ENCODE peak calls at places on chromosomes 7 and 10, in six cellular contexts. One of them, this sample, is unnamed.

GRCh38 chr10:44390585-44391072 is 5.7 kb upstream of the CXCL12 start:
- DNase-seq in CD4-positive, CD25-positive, alpha-beta regulatory T cell: no peak
- DNase-seq in NAMALWA: no peak
- DNase-seq in fibroblast of mammary gland: no peak
- DNase-seq in stimulated activated CD4-positive, alpha-beta T cell treated with anti-CD3 and anti-CD28 coated beads, Interleukin-1b, Interleukin-23, amount 100 ng/mL, for 1 hour: no peak
- DNase-seq in pons: no peak
- DNase-seq in this sample: peak

GRCh38 chr7:111741811-111742240 is 179.5 kb upstream of the IMMP2L start:
- DNase-seq in CD4-positive, CD25-positive, alpha-beta regulatory T cell: peak
- DNase-seq in NAMALWA: peak
- DNase-seq in fibroblast of mammary gland: peak
- DNase-seq in stimulated activated CD4-positive, alpha-beta T cell treated with anti-CD3 and anti-CD28 coated beads, Interleukin-1b, Interleukin-23, amount 100 ng/mL, for 1 hour: no peak
- DNase-seq in pons: peak
- DNase-seq in this sample: peak

GRCh38 chr10:7738536-7739407 is 35.7 kb downstream of the ITIH2 start:
- DNase-seq in CD4-positive, CD25-positive, alpha-beta regulatory T cell: no peak
- DNase-seq in NAMALWA: no peak
- DNase-seq in fibroblast of mammary gland: no peak
- DNase-seq in stimulated activated CD4-positive, alpha-beta T cell treated with anti-CD3 and anti-CD28 coated beads, Interleukin-1b, Interleukin-23, amount 100 ng/mL, for 1 hour: no peak
- DNase-seq in pons: no peak
- DNase-seq in this sample: no peak

GRCh38 chr10:36717118-36717517 is 408.3 kb upstream of the ANKRD30A start:
- DNase-seq in CD4-positive, CD25-positive, alpha-beta regulatory T cell: no peak
- DNase-seq in NAMALWA: no peak
- DNase-seq in fibroblast of mammary gland: peak
- DNase-seq in stimulated activated CD4-positive, alpha-beta T cell treated with anti-CD3 and anti-CD28 coated beads, Interleukin-1b, Interleukin-23, amount 100 ng/mL, for 1 hour: no peak
- DNase-seq in pons: no peak
- DNase-seq in this sample: no peak

GRCh38 chr10:130635528-130635927 is 499.3 kb downstream of the GLRX3 start:
- DNase-seq in CD4-positive, CD25-positive, alpha-beta regulatory T cell: no peak
- DNase-seq in NAMALWA: no peak
- DNase-seq in fibroblast of mammary gland: no peak
- DNase-seq in stimulated activated CD4-positive, alpha-beta T cell treated with anti-CD3 and anti-CD28 coated beads, Interleukin-1b, Interleukin-23, amount 100 ng/mL, for 1 hour: no peak
- DNase-seq in pons: no peak
- DNase-seq in this sample: no peak

GRCh38 chr7:105594034-105594433 is 12.7 kb upstream of the EFCAB10 start:
- DNase-seq in CD4-positive, CD25-positive, alpha-beta regulatory T cell: no peak
- DNase-seq in NAMALWA: no peak
- DNase-seq in fibroblast of mammary gland: no peak
- DNase-seq in stimulated activated CD4-positive, alpha-beta T cell treated with anti-CD3 and anti-CD28 coated beads, Interleukin-1b, Interleukin-23, amount 100 ng/mL, for 1 hour: no peak
- DNase-seq in pons: peak
- DNase-seq in this sample: no peak

GRCh38 chr7:120842131-120842621 is 15.8 kb downstream of the TSPAN12 start:
- DNase-seq in CD4-positive, CD25-positive, alpha-beta regulatory T cell: no peak
- DNase-seq in NAMALWA: no peak
- DNase-seq in fibroblast of mammary gland: no peak
- DNase-seq in stimulated activated CD4-positive, alpha-beta T cell treated with anti-CD3 and anti-CD28 coated beads, Interleukin-1b, Interleukin-23, amount 100 ng/mL, for 1 hour: no peak
- DNase-seq in pons: no peak
- DNase-seq in this sample: peak

GRCh38 chr7:101867265-101867664 is 49.8 kb downstream of the CUX1 start:
- DNase-seq in CD4-positive, CD25-positive, alpha-beta regulatory T cell: no peak
- DNase-seq in NAMALWA: no peak
- DNase-seq in fibroblast of mammary gland: no peak
- DNase-seq in stimulated activated CD4-positive, alpha-beta T cell treated with anti-CD3 and anti-CD28 coated beads, Interleukin-1b, Interleukin-23, amount 100 ng/mL, for 1 hour: no peak
- DNase-seq in pons: no peak
- DNase-seq in this sample: no peak

GRCh38 chr7:135405969-135406368 is 103.9 kb downstream of the CNOT4 start:
- DNase-seq in CD4-positive, CD25-positive, alpha-beta regulatory T cell: no peak
- DNase-seq in NAMALWA: no peak
- DNase-seq in fibroblast of mammary gland: no peak
- DNase-seq in stimulated activated CD4-positive, alpha-beta T cell treated with anti-CD3 and anti-CD28 coated beads, Interleukin-1b, Interleukin-23, amount 100 ng/mL, for 1 hour: no peak
- DNase-seq in pons: no peak
- DNase-seq in this sample: no peak

GRCh38 chr7:40268836-40269235 is 134.0 kb downstream of the SUGCT start:
- DNase-seq in CD4-positive, CD25-positive, alpha-beta regulatory T cell: no peak
- DNase-seq in NAMALWA: no peak
- DNase-seq in fibroblast of mammary gland: no peak
- DNase-seq in stimulated activated CD4-positive, alpha-beta T cell treated with anti-CD3 and anti-CD28 coated beads, Interleukin-1b, Interleukin-23, amount 100 ng/mL, for 1 hour: no peak
- DNase-seq in pons: peak
- DNase-seq in this sample: no peak

GRCh38 chr10:111123883-111124282 is 47.1 kb downstream of the ADRA2A start:
- DNase-seq in CD4-positive, CD25-positive, alpha-beta regulatory T cell: no peak
- DNase-seq in NAMALWA: no peak
- DNase-seq in fibroblast of mammary gland: no peak
- DNase-seq in stimulated activated CD4-positive, alpha-beta T cell treated with anti-CD3 and anti-CD28 coated beads, Interleukin-1b, Interleukin-23, amount 100 ng/mL, for 1 hour: no peak
- DNase-seq in pons: no peak
- DNase-seq in this sample: no peak

GRCh38 chr7:138935438-138936079 is 45.6 kb downstream of the KIAA1549 start:
- DNase-seq in CD4-positive, CD25-positive, alpha-beta regulatory T cell: no peak
- DNase-seq in NAMALWA: no peak
- DNase-seq in fibroblast of mammary gland: peak
- DNase-seq in stimulated activated CD4-positive, alpha-beta T cell treated with anti-CD3 and anti-CD28 coated beads, Interleukin-1b, Interleukin-23, amount 100 ng/mL, for 1 hour: no peak
- DNase-seq in pons: peak
- DNase-seq in this sample: no peak

GRCh38 chr10:14822879-14823755 is 14.7 kb downstream of the CDNF start:
- DNase-seq in CD4-positive, CD25-positive, alpha-beta regulatory T cell: no peak
- DNase-seq in NAMALWA: peak
- DNase-seq in fibroblast of mammary gland: peak
- DNase-seq in stimulated activated CD4-positive, alpha-beta T cell treated with anti-CD3 and anti-CD28 coated beads, Interleukin-1b, Interleukin-23, amount 100 ng/mL, for 1 hour: peak
- DNase-seq in pons: peak
- DNase-seq in this sample: peak

GRCh38 chr7:85160223-85160622 is 26.6 kb downstream of the SEMA3D start:
- DNase-seq in CD4-positive, CD25-positive, alpha-beta regulatory T cell: no peak
- DNase-seq in NAMALWA: no peak
- DNase-seq in fibroblast of mammary gland: peak
- DNase-seq in stimulated activated CD4-positive, alpha-beta T cell treated with anti-CD3 and anti-CD28 coated beads, Interleukin-1b, Interleukin-23, amount 100 ng/mL, for 1 hour: no peak
- DNase-seq in pons: no peak
- DNase-seq in this sample: no peak

GRCh38 chr10:8045728-8046494 is 8.6 kb upstream of the GATA3 start:
- DNase-seq in CD4-positive, CD25-positive, alpha-beta regulatory T cell: no peak
- DNase-seq in NAMALWA: no peak
- DNase-seq in fibroblast of mammary gland: no peak
- DNase-seq in stimulated activated CD4-positive, alpha-beta T cell treated with anti-CD3 and anti-CD28 coated beads, Interleukin-1b, Interleukin-23, amount 100 ng/mL, for 1 hour: no peak
- DNase-seq in pons: no peak
- DNase-seq in this sample: no peak

GRCh38 chr7:94394399-94395140 is at the start of gene COL1A2:
- DNase-seq in CD4-positive, CD25-positive, alpha-beta regulatory T cell: no peak
- DNase-seq in NAMALWA: no peak
- DNase-seq in fibroblast of mammary gland: peak
- DNase-seq in stimulated activated CD4-positive, alpha-beta T cell treated with anti-CD3 and anti-CD28 coated beads, Interleukin-1b, Interleukin-23, amount 100 ng/mL, for 1 hour: no peak
- DNase-seq in pons: no peak
- DNase-seq in this sample: peak

GRCh38 chr10:12513003-12513365 is 163.6 kb downstream of the CAMK1D start:
- DNase-seq in CD4-positive, CD25-positive, alpha-beta regulatory T cell: no peak
- DNase-seq in NAMALWA: no peak
- DNase-seq in fibroblast of mammary gland: no peak
- DNase-seq in stimulated activated CD4-positive, alpha-beta T cell treated with anti-CD3 and anti-CD28 coated beads, Interleukin-1b, Interleukin-23, amount 100 ng/mL, for 1 hour: no peak
- DNase-seq in pons: no peak
- DNase-seq in this sample: no peak

GRCh38 chr10:20674870-20675385 is 222.2 kb downstream of the NEBL start:
- DNase-seq in CD4-positive, CD25-positive, alpha-beta regulatory T cell: no peak
- DNase-seq in NAMALWA: no peak
- DNase-seq in fibroblast of mammary gland: peak
- DNase-seq in stimulated activated CD4-positive, alpha-beta T cell treated with anti-CD3 and anti-CD28 coated beads, Interleukin-1b, Interleukin-23, amount 100 ng/mL, for 1 hour: no peak
- DNase-seq in pons: peak
- DNase-seq in this sample: no peak

GRCh38 chr7:126803060-126803665 is 449.6 kb downstream of the GRM8 start:
- DNase-seq in CD4-positive, CD25-positive, alpha-beta regulatory T cell: peak
- DNase-seq in NAMALWA: peak
- DNase-seq in fibroblast of mammary gland: peak
- DNase-seq in stimulated activated CD4-positive, alpha-beta T cell treated with anti-CD3 and anti-CD28 coated beads, Interleukin-1b, Interleukin-23, amount 100 ng/mL, for 1 hour: no peak
- DNase-seq in pons: peak
- DNase-seq in this sample: peak

GRCh38 chr7:79507161-79507560 is 53.7 kb upstream of the MAGI2 start:
- DNase-seq in CD4-positive, CD25-positive, alpha-beta regulatory T cell: no peak
- DNase-seq in NAMALWA: no peak
- DNase-seq in fibroblast of mammary gland: no peak
- DNase-seq in stimulated activated CD4-positive, alpha-beta T cell treated with anti-CD3 and anti-CD28 coated beads, Interleukin-1b, Interleukin-23, amount 100 ng/mL, for 1 hour: no peak
- DNase-seq in pons: no peak
- DNase-seq in this sample: no peak

GRCh38 chr10:132482090-132482489 is 55.5 kb upstream of the INPP5A start:
- DNase-seq in CD4-positive, CD25-positive, alpha-beta regulatory T cell: no peak
- DNase-seq in NAMALWA: no peak
- DNase-seq in fibroblast of mammary gland: peak
- DNase-seq in stimulated activated CD4-positive, alpha-beta T cell treated with anti-CD3 and anti-CD28 coated beads, Interleukin-1b, Interleukin-23, amount 100 ng/mL, for 1 hour: no peak
- DNase-seq in pons: no peak
- DNase-seq in this sample: no peak

GRCh38 chr7:150378115-150378852 is 846 bp upstream of the ZNF775 start:
- DNase-seq in CD4-positive, CD25-positive, alpha-beta regulatory T cell: peak
- DNase-seq in NAMALWA: peak
- DNase-seq in fibroblast of mammary gland: peak
- DNase-seq in stimulated activated CD4-positive, alpha-beta T cell treated with anti-CD3 and anti-CD28 coated beads, Interleukin-1b, Interleukin-23, amount 100 ng/mL, for 1 hour: no peak
- DNase-seq in pons: peak
- DNase-seq in this sample: peak

GRCh38 chr7:75628055-75628454 is 110.7 kb downstream of the HIP1 start:
- DNase-seq in CD4-positive, CD25-positive, alpha-beta regulatory T cell: no peak
- DNase-seq in NAMALWA: no peak
- DNase-seq in fibroblast of mammary gland: no peak
- DNase-seq in stimulated activated CD4-positive, alpha-beta T cell treated with anti-CD3 and anti-CD28 coated beads, Interleukin-1b, Interleukin-23, amount 100 ng/mL, for 1 hour: no peak
- DNase-seq in pons: no peak
- DNase-seq in this sample: no peak

GRCh38 chr7:134254311-134254710 is 62.4 kb downstream of the SLC35B4 start:
- DNase-seq in CD4-positive, CD25-positive, alpha-beta regulatory T cell: no peak
- DNase-seq in NAMALWA: peak
- DNase-seq in fibroblast of mammary gland: peak
- DNase-seq in stimulated activated CD4-positive, alpha-beta T cell treated with anti-CD3 and anti-CD28 coated beads, Interleukin-1b, Interleukin-23, amount 100 ng/mL, for 1 hour: no peak
- DNase-seq in pons: no peak
- DNase-seq in this sample: no peak

GRCh38 chr7:66694286-66694685 is 46.2 kb upstream of the RABGEF1 start:
- DNase-seq in CD4-positive, CD25-positive, alpha-beta regulatory T cell: no peak
- DNase-seq in NAMALWA: no peak
- DNase-seq in fibroblast of mammary gland: no peak
- DNase-seq in stimulated activated CD4-positive, alpha-beta T cell treated with anti-CD3 and anti-CD28 coated beads, Interleukin-1b, Interleukin-23, amount 100 ng/mL, for 1 hour: no peak
- DNase-seq in pons: no peak
- DNase-seq in this sample: no peak